ENCODE peak calls at places on chromosome 4, in ten cellular contexts. X, W, H, Q, L, O, N, P, B and T are unnamed samples.

GRCh38 chr4:126916626-126917140 is 716.1 kb upstream of the INTU start:
- DNase-seq in X (peak; percentile 84), W (no peak), H (no peak), Q (no peak), L (no peak), O (no peak), N (no peak), P (no peak), B (no peak), T (no peak)

GRCh38 chr4:100984901-100985300 is 362.4 kb downstream of the PPP3CA start:
- DNase-seq in X (peak; percentile 84), W (no peak), H (no peak), Q (no peak), L (no peak), O (no peak), N (no peak), P (no peak), B (no peak), T (no peak)

GRCh38 chr4:165208322-165208652 is 926 bp downstream of the KLHL2 start:
- DNase-seq in X (no peak), W (no peak), H (no peak), Q (no peak), L (no peak), O (no peak), N (no peak), P (no peak), B (no peak), T (no peak)

GRCh38 chr4:114600066-114600552 is 1.5 kb downstream of the UGT8 start:
- DNase-seq in X (no peak), W (no peak), H (no peak), Q (no peak), L (no peak), O (no peak), N (no peak), P (no peak), B (no peak), T (no peak)

GRCh38 chr4:141003193-141003592 is 130.1 kb downstream of the RNF150 start:
- DNase-seq in X (no peak), W (no peak), H (no peak), Q (no peak), L (no peak), O (no peak), N (no peak), P (no peak), B (no peak), T (no peak)

GRCh38 chr4:55397024-55397520 is 1.3 kb downstream of the TMEM165 start:
- DNase-seq in X (peak; percentile 71), W (no peak), H (no peak), Q (no peak), L (no peak), O (no peak), N (no peak), P (no peak), B (no peak), T (no peak)

GRCh38 chr4:74651198-74651597 is 143.1 kb downstream of the BTC start:
- DNase-seq in X (no peak), W (no peak), H (no peak), Q (no peak), L (no peak), O (no peak), N (no peak), P (no peak), B (no peak), T (no peak)

GRCh38 chr4:27429260-27429970 is 568.8 kb downstream of the STIM2 start:
- DNase-seq in X (peak; percentile 1), W (no peak), H (no peak), Q (no peak), L (no peak), O (no peak), N (no peak), P (no peak), B (no peak), T (no peak)

GRCh38 chr4:173835863-173836262 is 305.8 kb upstream of the HAND2 start:
- DNase-seq in X (peak; percentile 70), W (no peak), H (no peak), Q (no peak), L (no peak), O (no peak), N (no peak), P (no peak), B (peak; percentile 47), T (no peak)